ENCODE peak calls at places on chromosomes 6 and 20, in seven cellular contexts. Y is IMR-90, Z is mesenchymal stem cell, M is neuronal stem cell, N is H9, K is trophoblast cell, C is H1. A is an unnamed sample.
A peak's percentile ranks its signal among the peaks of the same experiment; 100 is the strongest.

GRCh38 chr6:11938285-11938890 is 73.7 kb upstream of the HIVEP1 start:
- DNase-seq in Y (no peak), Z (no peak), M (no peak), N (peak; percentile 71), K (peak; percentile 19), C (no peak), A (peak; percentile 64)

GRCh38 chr20:62048821-62049291 is 16.8 kb downstream of the TAF4 start:
- DNase-seq in Y (no peak), Z (no peak), M (no peak), N (no peak), K (no peak), C (no peak), A (no peak)

GRCh38 chr6:39812853-39813533 is 20.8 kb downstream of the DAAM2 start:
- DNase-seq in Y (peak; percentile 68), Z (peak; percentile 79), M (no peak), N (no peak), K (no peak), C (no peak), A (peak; percentile 33)

GRCh38 chr6:88422831-88423230 is 256.7 kb upstream of the CNR1 start:
- DNase-seq in Y (no peak), Z (no peak), M (no peak), N (peak; percentile 58), K (no peak), C (no peak), A (peak; percentile 22)

GRCh38 chr6:157769776-157770430 is 53.1 kb upstream of the SNX9 start:
- DNase-seq in Y (no peak), Z (no peak), M (no peak), N (no peak), K (no peak), C (no peak), A (no peak)

GRCh38 chr6:44105146-44105545 is 22.1 kb downstream of the MRPL14 start:
- DNase-seq in Y (no peak), Z (no peak), M (no peak), N (no peak), K (no peak), C (no peak), A (no peak)

GRCh38 chr20:48096957-48097890 is 311.9 kb upstream of the SULF2 start:
- DNase-seq in Y (no peak), Z (no peak), M (no peak), N (no peak), K (no peak), C (no peak), A (peak; percentile 22)

GRCh38 chr6:88165877-88166492 is at the start of gene CNR1:
- DNase-seq in Y (no peak), Z (peak; percentile 14), M (peak; percentile 60), N (peak; percentile 63), K (peak; percentile 26), C (peak; percentile 78), A (peak; percentile 56)

GRCh38 chr6:156776470-156776840 is 723 bp upstream of the ARID1B start:
- DNase-seq in Y (peak; percentile 44), Z (peak; percentile 55), M (no peak), N (no peak), K (no peak), C (peak; percentile 30), A (no peak)

GRCh38 chr6:164753517-164753916 is 555.9 kb downstream of the C6orf118 start:
- DNase-seq in Y (no peak), Z (peak; percentile 1), M (no peak), N (no peak), K (no peak), C (no peak), A (no peak)

GRCh38 chr6:158476389-158476788 is 83.5 kb upstream of the TMEM181 start:
- DNase-seq in Y (no peak), Z (no peak), M (no peak), N (no peak), K (no peak), C (no peak), A (no peak)

GRCh38 chr20:63347081-63347741 is 13.9 kb downstream of the CHRNA4 start:
- DNase-seq in Y (no peak), Z (no peak), M (no peak), N (no peak), K (no peak), C (no peak), A (no peak)

GRCh38 chr20:32316667-32317066 is 39.2 kb downstream of the KIF3B start:
- DNase-seq in Y (peak; percentile 44), Z (no peak), M (no peak), N (no peak), K (no peak), C (no peak), A (peak; percentile 23)

GRCh38 chr6:10487668-10488327 is 33.4 kb upstream of the GCNT2 start:
- DNase-seq in Y (no peak), Z (no peak), M (no peak), N (peak; percentile 67), K (no peak), C (peak; percentile 58), A (no peak)

GRCh38 chr6:100479180-100480035 is 14.7 kb upstream of the SIM1 start:
- DNase-seq in Y (peak; percentile 49), Z (peak; percentile 47), M (peak; percentile 41), N (no peak), K (peak; percentile 74), C (no peak), A (peak; percentile 57)

GRCh38 chr6:49327005-49327404 is 136.0 kb downstream of the MMUT start:
- DNase-seq in Y (peak; percentile 15), Z (no peak), M (no peak), N (no peak), K (no peak), C (no peak), A (no peak)

GRCh38 chr6:49325901-49326300 is 137.2 kb downstream of the MMUT start:
- DNase-seq in Y (no peak), Z (no peak), M (no peak), N (no peak), K (no peak), C (no peak), A (no peak)

GRCh38 chr6:49326337-49326736 is 136.7 kb downstream of the MMUT start:
- DNase-seq in Y (peak; percentile 61), Z (peak; percentile 43), M (no peak), N (no peak), K (peak; percentile 14), C (no peak), A (no peak)

GRCh38 chr6:49327575-49327974 is 135.5 kb downstream of the MMUT start:
- DNase-seq in Y (no peak), Z (no peak), M (no peak), N (no peak), K (no peak), C (no peak), A (no peak)

DNA sequence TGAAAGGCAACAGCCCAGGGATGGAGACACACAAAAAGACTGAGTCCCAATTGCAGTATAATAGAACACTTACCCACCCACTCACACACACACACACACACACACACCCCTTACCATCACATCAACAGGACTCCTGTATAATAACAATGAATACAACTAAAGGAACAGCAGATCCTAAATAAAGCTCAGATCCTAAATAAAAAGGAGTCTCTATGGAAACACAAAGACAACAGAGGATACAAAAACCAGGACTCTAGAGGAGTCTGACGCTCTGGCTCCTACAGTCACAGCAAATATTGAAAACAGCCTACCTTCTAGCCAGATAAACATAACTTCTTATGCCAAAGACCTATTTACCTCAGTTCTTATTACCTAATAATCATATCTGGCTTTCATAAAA is 135.0 kb downstream of the MMUT start:
- DNase-seq in Y (no peak), Z (peak; percentile 34), M (peak; percentile 2), N (no peak), K (no peak), C (no peak), A (no peak)
- H4K8ac ChIP-seq in Y (peak overlapping the region; percentile 93), Z (no peak overlapping the region), M (no peak overlapping the region), N (no peak overlapping the region), K (no peak overlapping the region), C (no peak overlapping the region), A (no peak overlapping the region)

DNA sequence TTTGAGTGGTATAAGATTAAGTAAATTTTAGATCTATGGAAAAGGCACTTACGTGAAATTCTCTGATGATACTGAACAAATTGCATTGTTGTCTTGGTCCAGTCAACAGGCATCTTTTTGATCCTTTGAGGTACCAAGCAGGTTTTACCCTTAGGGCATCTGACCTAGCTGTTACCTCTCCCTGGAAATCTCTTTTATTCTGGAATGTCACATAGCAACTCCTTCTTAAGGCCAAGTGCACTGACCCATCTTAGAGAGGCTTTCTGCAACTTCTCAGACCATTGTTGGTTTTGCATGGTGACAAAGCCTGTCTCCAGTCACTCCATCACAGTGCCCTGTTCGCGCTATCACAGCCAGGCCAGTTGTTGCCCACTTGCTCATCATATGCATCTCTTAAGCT is 42.0 kb downstream of the TPD52L1 start:
- DNase-seq in Y (no peak), Z (no peak), M (no peak), N (no peak), K (peak; percentile 75), C (no peak), A (peak; percentile 34)
- H3K4ac ChIP-seq in Y (no peak overlapping the region), Z (no peak overlapping the region), M (no peak overlapping the region), N (no peak overlapping the region), K (no peak overlapping the region), C (no peak overlapping the region), A (no peak overlapping the region)

GRCh38 chr20:50019466-50020256 is 36.9 kb downstream of the SNAI1 start:
- DNase-seq in Y (no peak), Z (no peak), M (no peak), N (no peak), K (no peak), C (no peak), A (no peak)

GRCh38 chr20:50015993-50016770 is 33.4 kb downstream of the SNAI1 start:
- DNase-seq in Y (no peak), Z (peak; percentile 76), M (no peak), N (no peak), K (no peak), C (no peak), A (peak; percentile 82)

GRCh38 chr20:50017160-50017559 is 34.4 kb downstream of the SNAI1 start:
- DNase-seq in Y (no peak), Z (no peak), M (no peak), N (no peak), K (no peak), C (no peak), A (no peak)

GRCh38 chr20:50015636-50015992 is 32.8 kb downstream of the SNAI1 start:
- DNase-seq in Y (no peak), Z (no peak), M (no peak), N (no peak), K (no peak), C (no peak), A (peak; percentile 74)

DNA sequence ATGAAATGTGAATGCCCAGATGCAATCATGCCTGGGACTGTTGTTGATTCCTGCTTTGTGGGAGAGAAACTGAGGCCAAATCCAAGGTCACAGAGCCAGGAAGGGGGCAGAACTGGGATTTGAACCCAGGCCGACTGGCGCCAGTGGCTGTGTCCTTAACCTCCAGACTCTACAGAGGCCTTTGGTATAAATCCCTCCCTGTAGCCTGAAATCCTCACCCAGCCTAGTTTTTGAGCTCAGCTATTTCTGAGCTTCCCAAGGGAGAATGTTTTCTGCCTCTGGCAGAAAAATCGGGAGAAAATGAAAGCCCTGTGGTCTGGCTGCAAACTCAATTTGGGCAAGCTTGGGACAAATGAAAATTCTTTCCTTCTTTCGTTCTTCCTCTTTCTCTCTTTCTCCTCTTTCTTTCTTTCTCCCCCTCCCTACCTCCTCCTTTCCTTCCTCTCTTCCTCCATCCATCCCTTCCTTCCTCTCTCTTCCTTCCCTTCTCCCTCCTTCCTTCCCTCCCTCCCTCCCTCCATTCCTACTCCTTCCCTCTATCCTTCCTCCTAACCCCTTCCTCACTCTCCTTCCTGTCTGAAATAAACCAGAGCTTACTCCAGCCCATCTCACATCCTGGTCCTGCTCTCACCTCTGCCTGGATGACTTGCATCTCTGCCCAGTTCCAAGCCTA is 34.9 kb downstream of the SNAI1 start:
- DNase-seq in Y (no peak), Z (no peak), M (no peak), N (no peak), K (no peak), C (no peak), A (no peak)
- H3K4me2 ChIP-seq in Y (no peak overlapping the region), Z (no peak overlapping the region), M (no peak overlapping the region), N (no peak overlapping the region), K (no peak overlapping the region), C (no peak overlapping the region), A (no peak overlapping the region)

GRCh38 chr6:14016432-14016831 is 91.7 kb downstream of the RNF182 start:
- DNase-seq in Y (no peak), Z (no peak), M (peak; percentile 57), N (no peak), K (no peak), C (no peak), A (no peak)
- H4K8ac ChIP-seq in Y (no peak overlapping the region), Z (no peak overlapping the region), M (no peak overlapping the region), N (no peak overlapping the region), K (no peak overlapping the region), C (no peak overlapping the region), A (no peak overlapping the region)

A was measured in mesendoderm.